ENCODE peak calls at places on chromosomes 6 and 20, in four cellular contexts. One of them, this sample, is unnamed.

GRCh38 chr6:42093582-42094329 is 43.4 kb downstream of the TAF8 start:
- ATAC-seq in left ventricle myocardium superior: peak; percentile 86
- ATAC-seq in right cardiac atrium: peak; percentile 63
- ATAC-seq in RWPE2: peak; percentile 20
- ATAC-seq in this sample: no peak

GRCh38 chr6:144776031-144776819 is 491.1 kb downstream of the UTRN start:
- ATAC-seq in left ventricle myocardium superior: no peak
- ATAC-seq in right cardiac atrium: no peak
- ATAC-seq in RWPE2: no peak
- ATAC-seq in this sample: no peak

GRCh38 chr6:392441-393390 is 1.2 kb downstream of the IRF4 start:
- ATAC-seq in left ventricle myocardium superior: peak; percentile 36
- ATAC-seq in right cardiac atrium: peak; percentile 21
- ATAC-seq in RWPE2: peak; percentile 22
- ATAC-seq in this sample: no peak

GRCh38 chr6:112366695-112367546 is 19.8 kb downstream of the RFPL4B start:
- ATAC-seq in left ventricle myocardium superior: no peak
- ATAC-seq in right cardiac atrium: peak; percentile 16
- ATAC-seq in RWPE2: no peak
- ATAC-seq in this sample: no peak

GRCh38 chr6:56246544-56246940 is 838 bp downstream of the COL21A1 start:
- ATAC-seq in left ventricle myocardium superior: peak; percentile 31
- ATAC-seq in right cardiac atrium: peak; percentile 20
- ATAC-seq in RWPE2: peak; percentile 31
- ATAC-seq in this sample: no peak

GRCh38 chr6:11007715-11008608 is 36.1 kb downstream of the ELOVL2 start:
- ATAC-seq in left ventricle myocardium superior: no peak
- ATAC-seq in right cardiac atrium: no peak
- ATAC-seq in RWPE2: peak; percentile 78
- ATAC-seq in this sample: peak; percentile 66

GRCh38 chr6:116438590-116439448 is 22.4 kb upstream of the CALHM6 start:
- ATAC-seq in left ventricle myocardium superior: no peak
- ATAC-seq in right cardiac atrium: peak; percentile 44
- ATAC-seq in RWPE2: no peak
- ATAC-seq in this sample: peak; percentile 42

GRCh38 chr6:7505196-7505699 is 36.2 kb upstream of the DSP start:
- ATAC-seq in left ventricle myocardium superior: peak; percentile 30
- ATAC-seq in right cardiac atrium: no peak
- ATAC-seq in RWPE2: peak; percentile 98
- ATAC-seq in this sample: peak; percentile 55

GRCh38 chr6:156809446-156810178 is 32.4 kb downstream of the ARID1B start:
- ATAC-seq in left ventricle myocardium superior: no peak
- ATAC-seq in right cardiac atrium: no peak
- ATAC-seq in RWPE2: no peak
- ATAC-seq in this sample: no peak

GRCh38 chr6:80543598-80544181 is 437.2 kb downstream of the BCKDHB start:
- ATAC-seq in left ventricle myocardium superior: peak; percentile 60
- ATAC-seq in right cardiac atrium: no peak
- ATAC-seq in RWPE2: peak; percentile 45
- ATAC-seq in this sample: peak; percentile 78

GRCh38 chr20:53948383-53949318 is 121.7 kb downstream of the BCAS1 start:
- ATAC-seq in left ventricle myocardium superior: no peak
- ATAC-seq in right cardiac atrium: no peak
- ATAC-seq in RWPE2: no peak
- ATAC-seq in this sample: peak; percentile 15

GRCh38 chr6:137031122-137031521 is 13.6 kb downstream of the IL20RA start:
- ATAC-seq in left ventricle myocardium superior: no peak
- ATAC-seq in right cardiac atrium: no peak
- ATAC-seq in RWPE2: no peak
- ATAC-seq in this sample: no peak

GRCh38 chr6:125003070-125003469 is 40.8 kb downstream of the RNF217 start:
- ATAC-seq in left ventricle myocardium superior: no peak
- ATAC-seq in right cardiac atrium: no peak
- ATAC-seq in RWPE2: no peak
- ATAC-seq in this sample: no peak

GRCh38 chr20:38156888-38157634 is 8.0 kb downstream of the TGM2 start:
- ATAC-seq in left ventricle myocardium superior: peak; percentile 79
- ATAC-seq in right cardiac atrium: peak; percentile 35
- ATAC-seq in RWPE2: peak; percentile 34
- ATAC-seq in this sample: no peak

GRCh38 chr6:27209659-27210269 is 37.7 kb upstream of the PRSS16 start:
- ATAC-seq in left ventricle myocardium superior: no peak
- ATAC-seq in right cardiac atrium: no peak
- ATAC-seq in RWPE2: no peak
- ATAC-seq in this sample: peak; percentile 29

GRCh38 chr6:82040405-82041221 is 206.9 kb downstream of the IBTK start:
- ATAC-seq in left ventricle myocardium superior: peak; percentile 89
- ATAC-seq in right cardiac atrium: peak; percentile 84
- ATAC-seq in RWPE2: peak; percentile 81
- ATAC-seq in this sample: peak; percentile 99

GRCh38 chr20:38840053-38840893 is 34.8 kb downstream of the PPP1R16B start:
- ATAC-seq in left ventricle myocardium superior: no peak
- ATAC-seq in right cardiac atrium: peak; percentile 39
- ATAC-seq in RWPE2: peak; percentile 13
- ATAC-seq in this sample: no peak

GRCh38 chr20:8602389-8603116 is 466.3 kb upstream of the PLCB4 start:
- ATAC-seq in left ventricle myocardium superior: peak; percentile 17
- ATAC-seq in right cardiac atrium: no peak
- ATAC-seq in RWPE2: no peak
- ATAC-seq in this sample: no peak

GRCh38 chr6:30348957-30349356 is 4.0 kb downstream of the RPP21 start:
- ATAC-seq in left ventricle myocardium superior: no peak
- ATAC-seq in right cardiac atrium: no peak
- ATAC-seq in RWPE2: no peak
- ATAC-seq in this sample: no peak

GRCh38 chr20:61599061-61599930 is 347.2 kb downstream of the CDH4 start:
- ATAC-seq in left ventricle myocardium superior: no peak
- ATAC-seq in right cardiac atrium: no peak
- ATAC-seq in RWPE2: no peak
- ATAC-seq in this sample: no peak

GRCh38 chr6:66851930-66852329 is 1144.9 kb upstream of the EYS start:
- ATAC-seq in left ventricle myocardium superior: peak; percentile 58
- ATAC-seq in right cardiac atrium: no peak
- ATAC-seq in RWPE2: no peak
- ATAC-seq in this sample: no peak

GRCh38 chr6:164063346-164063745 is 648.8 kb downstream of the QKI start:
- ATAC-seq in left ventricle myocardium superior: no peak
- ATAC-seq in right cardiac atrium: no peak
- ATAC-seq in RWPE2: no peak
- ATAC-seq in this sample: no peak

GRCh38 chr6:21527731-21528130 is 65.8 kb upstream of the SOX4 start:
- ATAC-seq in left ventricle myocardium superior: no peak
- ATAC-seq in right cardiac atrium: no peak
- ATAC-seq in RWPE2: no peak
- ATAC-seq in this sample: no peak

GRCh38 chr20:63007722-63008488 is 1.1 kb upstream of the BHLHE23 start:
- ATAC-seq in left ventricle myocardium superior: no peak
- ATAC-seq in right cardiac atrium: no peak
- ATAC-seq in RWPE2: peak; percentile 2
- ATAC-seq in this sample: peak; percentile 5

GRCh38 chr6:26312501-26313390 is 52.3 kb upstream of the BTN3A2 start:
- ATAC-seq in left ventricle myocardium superior: peak; percentile 93
- ATAC-seq in right cardiac atrium: peak; percentile 92
- ATAC-seq in RWPE2: peak; percentile 71
- ATAC-seq in this sample: peak; percentile 82

GRCh38 chr6:132161283-132161682 is 210.1 kb upstream of the CCN2 start:
- ATAC-seq in left ventricle myocardium superior: peak; percentile 59
- ATAC-seq in right cardiac atrium: peak; percentile 76
- ATAC-seq in RWPE2: peak; percentile 63
- ATAC-seq in this sample: peak; percentile 93

GRCh38 chr6:169997930-169998218 is 246.5 kb downstream of the ERMARD start:
- ATAC-seq in left ventricle myocardium superior: no peak
- ATAC-seq in right cardiac atrium: peak; percentile 26
- ATAC-seq in RWPE2: peak; percentile 45
- ATAC-seq in this sample: no peak

GRCh38 chr20:62634330-62634967 is 7.9 kb upstream of the SLCO4A1 start:
- ATAC-seq in left ventricle myocardium superior: no peak
- ATAC-seq in right cardiac atrium: no peak
- ATAC-seq in RWPE2: no peak
- ATAC-seq in this sample: no peak

GRCh38 chr6:30787954-30788353 is 43.6 kb upstream of the IER3 start:
- ATAC-seq in left ventricle myocardium superior: peak; percentile 66
- ATAC-seq in right cardiac atrium: peak; percentile 56
- ATAC-seq in RWPE2: no peak
- ATAC-seq in this sample: no peak

GRCh38 chr6:169296170-169296569 is 42.5 kb upstream of the THBS2 start:
- ATAC-seq in left ventricle myocardium superior: no peak
- ATAC-seq in right cardiac atrium: no peak
- ATAC-seq in RWPE2: peak; percentile 35
- ATAC-seq in this sample: no peak

GRCh38 chr6:147448212-147448611 is 60.3 kb upstream of the SAMD5 start:
- ATAC-seq in left ventricle myocardium superior: no peak
- ATAC-seq in right cardiac atrium: no peak
- ATAC-seq in RWPE2: peak; percentile 40
- ATAC-seq in this sample: no peak

GRCh38 chr6:136403166-136403980 is 113.7 kb upstream of the BCLAF1 start:
- ATAC-seq in left ventricle myocardium superior: no peak
- ATAC-seq in right cardiac atrium: peak; percentile 57
- ATAC-seq in RWPE2: peak; percentile 91
- ATAC-seq in this sample: peak; percentile 92

GRCh38 chr20:21286775-21287174 is 16.4 kb upstream of the XRN2 start:
- ATAC-seq in left ventricle myocardium superior: no peak
- ATAC-seq in right cardiac atrium: no peak
- ATAC-seq in RWPE2: no peak
- ATAC-seq in this sample: no peak

GRCh38 chr6:45199554-45199953 is 128.6 kb upstream of the RUNX2 start:
- ATAC-seq in left ventricle myocardium superior: no peak
- ATAC-seq in right cardiac atrium: no peak
- ATAC-seq in RWPE2: no peak
- ATAC-seq in this sample: no peak

GRCh38 chr6:152300517-152300916 is 336.6 kb downstream of the SYNE1 start:
- ATAC-seq in left ventricle myocardium superior: no peak
- ATAC-seq in right cardiac atrium: no peak
- ATAC-seq in RWPE2: no peak
- ATAC-seq in this sample: no peak

GRCh38 chr6:12165297-12165696 is 124.9 kb upstream of the EDN1 start:
- ATAC-seq in left ventricle myocardium superior: no peak
- ATAC-seq in right cardiac atrium: no peak
- ATAC-seq in RWPE2: no peak
- ATAC-seq in this sample: no peak

GRCh38 chr20:62428008-62428384 is 657 bp upstream of the RBBP8NL start:
- ATAC-seq in left ventricle myocardium superior: no peak
- ATAC-seq in right cardiac atrium: no peak
- ATAC-seq in RWPE2: no peak
- ATAC-seq in this sample: no peak